ENCODE peak calls at places on chromosome 11, in six cellular contexts. G is tibial nerve, L is foreskin fibroblast, K is right cardiac atrium, T is left ventricle myocardium inferior, P is sigmoid colon. N is an unnamed sample.

GRCh38 chr11:57638811-57639320 is 10.8 kb downstream of the YPEL4 start:
- DNase-seq in P (no peak), L (peak; percentile 19), K (no peak), G (no peak), T (no peak), N (no peak)

GRCh38 chr11:86335131-86335768 is 33.2 kb downstream of the HIKESHI start:
- DNase-seq in G (no peak), P (no peak), T (no peak), K (no peak), L (no peak), N (no peak)

GRCh38 chr11:15651782-15652181 is 537.1 kb downstream of the INSC start:
- DNase-seq in K (peak; percentile 69), P (no peak), L (no peak), G (no peak), T (no peak), N (no peak)

GRCh38 chr11:63813035-63813562 is at the start of gene SPINDOC:
- DNase-seq in T (peak; percentile 83), P (peak; percentile 90), L (peak; percentile 90), G (peak; percentile 52), K (peak; percentile 94), N (peak; percentile 80)

GRCh38 chr11:69718147-69718546 is 14.3 kb upstream of the FGF19 start:
- DNase-seq in K (no peak), G (no peak), P (no peak), T (peak; percentile 36), L (peak; percentile 48), N (no peak)

GRCh38 chr11:47186937-47187681 is 875 bp upstream of the PACSIN3 start:
- DNase-seq in K (peak; percentile 80), T (peak; percentile 78), L (peak; percentile 84), G (peak; percentile 50), P (peak; percentile 89), N (peak; percentile 45)

GRCh38 chr11:92409347-92409746 is 184.7 kb downstream of the FAT3 start:
- DNase-seq in K (no peak), T (no peak), L (no peak), P (no peak), G (no peak), N (no peak)

GRCh38 chr11:67213251-67213650 is 53.0 kb upstream of the GRK2 start:
- DNase-seq in P (no peak), G (no peak), T (no peak), L (no peak), K (no peak), N (no peak)

GRCh38 chr11:110735431-110736157 is 23.4 kb upstream of the ARHGAP20 start:
- DNase-seq in G (no peak), K (no peak), T (no peak), P (no peak), L (no peak), N (no peak)

N was measured in mucosa of descending colon.